ENCODE peak calls at places on chromosomes 3 and 15, in ten cellular contexts. O, D, J, I, H, T, S, Z, P and C are unnamed samples.

GRCh38 chr15:40737048-40737447 is 18.0 kb downstream of the RMDN3 start:
- DNase-seq in O (no peak), D (no peak), J (no peak), I (no peak), H (no peak), T (peak), S (no peak), Z (no peak), P (no peak), C (no peak)

GRCh38 chr3:10511809-10512494 is 6.6 kb upstream of the ATP2B2 start:
- DNase-seq in O (peak), D (peak), J (no peak), I (no peak), H (peak), T (peak), S (no peak), Z (no peak), P (no peak), C (no peak)

GRCh38 chr3:154885016-154885415 is 195.1 kb upstream of the MME start:
- DNase-seq in O (peak), D (peak), J (no peak), I (no peak), H (peak), T (peak), S (no peak), Z (no peak), P (no peak), C (no peak)

GRCh38 chr3:155281892-155282291 is 11.6 kb downstream of the STRIT1 start:
- DNase-seq in O (peak), D (no peak), J (no peak), I (no peak), H (peak), T (peak), S (no peak), Z (no peak), P (no peak), C (no peak)

GRCh38 chr3:10387881-10388621 is 67.1 kb upstream of the SEC13 start:
- DNase-seq in O (peak), D (peak), J (no peak), I (no peak), H (peak), T (peak), S (no peak), Z (no peak), P (no peak), C (no peak)

GRCh38 chr15:88664151-88664778 is 25.4 kb downstream of the ISG20 start:
- DNase-seq in O (no peak), D (no peak), J (no peak), I (no peak), H (peak), T (no peak), S (peak), Z (peak), P (no peak), C (no peak)

GRCh38 chr3:148794357-148794756 is 33.3 kb upstream of the CPB1 start:
- DNase-seq in O (no peak), D (peak), J (no peak), I (no peak), H (no peak), T (no peak), S (no peak), Z (no peak), P (no peak), C (no peak)

GRCh38 chr3:71070497-71071465 is 512.7 kb downstream of the FOXP1 start:
- DNase-seq in O (no peak), D (no peak), J (no peak), I (no peak), H (peak), T (no peak), S (no peak), Z (no peak), P (no peak), C (no peak)

GRCh38 chr3:85821130-85821756 is 862.5 kb downstream of the CADM2 start:
- DNase-seq in O (peak), D (peak), J (no peak), I (no peak), H (no peak), T (no peak), S (peak), Z (no peak), P (no peak), C (peak)

GRCh38 chr3:61979645-61980430 is 393.5 kb downstream of the FEZF2 start:
- DNase-seq in O (peak), D (no peak), J (no peak), I (no peak), H (no peak), T (no peak), S (no peak), Z (no peak), P (no peak), C (no peak)

GRCh38 chr3:88369767-88370166 is 220.0 kb downstream of the C3orf38 start:
- DNase-seq in O (no peak), D (no peak), J (no peak), I (no peak), H (no peak), T (no peak), S (no peak), Z (no peak), P (no peak), C (no peak)

GRCh38 chr3:151579571-151580270 is 118.9 kb upstream of the IGSF10 start:
- DNase-seq in O (peak), D (peak), J (no peak), I (no peak), H (peak), T (no peak), S (no peak), Z (peak), P (no peak), C (no peak)

GRCh38 chr3:73868688-73869315 is 244.1 kb upstream of the PDZRN3 start:
- DNase-seq in O (peak), D (peak), J (no peak), I (no peak), H (peak), T (peak), S (peak), Z (no peak), P (peak), C (peak)

GRCh38 chr15:47442366-47442765 is 274.9 kb upstream of the SEMA6D start:
- DNase-seq in O (no peak), D (no peak), J (no peak), I (no peak), H (no peak), T (peak), S (no peak), Z (no peak), P (no peak), C (no peak)

GRCh38 chr3:172140499-172141391 is 101.4 kb downstream of the FNDC3B start:
- DNase-seq in O (peak), D (peak), J (peak), I (no peak), H (peak), T (peak), S (no peak), Z (peak), P (peak), C (no peak)

GRCh38 chr15:41309226-41309905 is 23.0 kb downstream of the OIP5 start:
- DNase-seq in O (no peak), D (no peak), J (no peak), I (no peak), H (no peak), T (no peak), S (no peak), Z (no peak), P (no peak), C (no peak)

DNA sequence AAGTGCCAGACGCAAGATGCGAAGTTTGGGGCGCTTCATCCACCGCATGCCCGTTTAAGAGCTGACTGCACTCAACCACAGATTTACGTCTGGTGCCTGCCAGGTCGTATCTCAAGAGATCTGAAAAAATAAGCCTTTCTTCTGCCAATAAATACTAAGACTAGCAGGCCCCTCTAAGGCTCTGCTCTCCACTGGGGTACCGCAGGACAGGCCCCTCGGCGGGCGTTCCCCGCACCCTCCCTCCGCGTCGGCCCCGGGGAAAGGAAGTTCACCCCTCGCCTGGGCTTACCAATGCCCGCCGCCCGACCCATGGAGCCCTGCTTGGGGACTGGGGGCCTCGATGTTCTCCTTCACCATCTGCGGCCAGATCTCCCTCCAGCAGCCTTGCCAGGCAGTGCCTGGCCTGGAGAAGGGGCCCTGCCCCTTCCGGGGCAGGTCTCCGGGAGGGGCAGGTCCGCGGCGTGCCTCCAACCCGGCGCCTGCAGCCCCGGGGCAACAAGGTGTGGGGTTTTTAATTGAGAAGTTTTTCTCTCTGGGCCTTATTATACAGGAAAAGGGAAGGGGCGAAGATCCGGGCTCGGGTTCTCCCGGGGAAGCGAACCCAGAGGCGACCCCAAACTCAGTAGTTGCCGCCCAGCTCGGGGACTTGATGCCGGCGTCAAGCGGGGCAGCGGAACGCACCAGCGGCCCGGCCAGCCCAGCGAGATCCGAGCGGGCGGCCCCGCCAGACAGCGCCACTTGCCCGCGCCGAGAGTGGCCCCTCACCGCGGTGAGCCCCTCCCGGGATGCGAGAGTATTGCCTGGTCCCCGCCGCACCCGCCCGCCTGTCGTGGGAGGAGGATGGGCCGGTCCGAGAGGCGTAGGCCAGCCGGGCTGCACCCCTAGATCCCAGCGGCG is 742 bp downstream of the GOLGA8B start:
- DNase-seq in O (peak), D (peak), J (peak), I (no peak), H (peak), T (peak), S (peak), Z (no peak), P (no peak), C (peak)
- TF ChIP-seq CTCF in O (no peak), D (no peak), J (no peak), I (no peak), H (no peak), T (no peak), S (no peak), Z (no peak), P (no peak), C (no peak)

GRCh38 chr3:39148116-39149058 is 5.0 kb downstream of the CSRNP1 start:
- DNase-seq in O (peak), D (peak), J (no peak), I (no peak), H (no peak), T (peak), S (peak), Z (peak), P (no peak), C (peak)

GRCh38 chr3:39149059-39149455 is 4.3 kb downstream of the CSRNP1 start:
- DNase-seq in O (no peak), D (no peak), J (no peak), I (no peak), H (no peak), T (no peak), S (no peak), Z (no peak), P (no peak), C (no peak)

GRCh38 chr3:39150803-39151631 is 2.4 kb downstream of the CSRNP1 start:
- DNase-seq in O (peak), D (peak), J (peak), I (peak), H (peak), T (peak), S (peak), Z (peak), P (peak), C (peak)

GRCh38 chr3:39149498-39150169 is 3.8 kb downstream of the CSRNP1 start:
- DNase-seq in O (no peak), D (no peak), J (no peak), I (no peak), H (no peak), T (no peak), S (no peak), Z (no peak), P (no peak), C (no peak)

DNA sequence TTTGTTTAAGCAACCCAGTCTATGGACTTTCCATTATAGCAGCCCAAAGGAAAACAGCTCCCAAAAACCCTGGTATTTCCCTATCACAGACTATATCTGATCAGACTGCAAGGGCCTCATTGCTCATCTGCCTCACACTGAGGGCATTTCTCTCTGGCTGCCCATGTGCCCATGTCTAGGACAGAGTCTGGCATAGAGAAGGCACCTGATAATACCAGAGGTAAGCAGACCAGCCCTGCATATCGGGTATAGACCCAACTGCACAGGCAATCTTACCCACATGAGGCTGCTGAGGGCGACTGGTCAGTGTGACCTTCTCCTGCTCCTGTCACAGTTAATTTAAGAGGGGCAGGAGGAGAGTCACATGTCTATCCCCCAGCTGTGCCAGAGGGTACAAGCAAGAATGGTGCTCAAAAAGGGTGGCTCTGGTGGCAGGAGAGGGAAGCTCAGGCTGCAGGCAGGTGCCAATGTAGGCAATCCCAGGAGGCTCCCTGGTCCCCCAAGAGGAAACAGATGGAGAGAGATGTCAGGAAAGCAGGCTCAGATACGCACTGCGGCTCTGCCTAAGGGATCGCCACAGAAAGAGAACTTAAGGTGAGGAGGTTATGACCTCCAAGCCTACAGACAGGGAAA is 3.1 kb downstream of the CSRNP1 start:
- DNase-seq in O (no peak), D (no peak), J (no peak), I (no peak), H (no peak), T (no peak), S (no peak), Z (peak), P (no peak), C (no peak)
- TF ChIP-seq CTCF in O (no peak), D (peak), J (no peak), I (no peak), H (peak), T (no peak), S (no peak), Z (no peak), P (no peak), C (no peak)

GRCh38 chr15:52003710-52004109 is 15.3 kb upstream of the MAPK6 start:
- DNase-seq in O (no peak), D (no peak), J (no peak), I (no peak), H (peak), T (no peak), S (no peak), Z (no peak), P (no peak), C (no peak)
- TF ChIP-seq CTCF in O (no peak), D (no peak), J (no peak), I (no peak), H (no peak), T (no peak), S (no peak), Z (no peak), P (no peak), C (no peak)

DNA sequence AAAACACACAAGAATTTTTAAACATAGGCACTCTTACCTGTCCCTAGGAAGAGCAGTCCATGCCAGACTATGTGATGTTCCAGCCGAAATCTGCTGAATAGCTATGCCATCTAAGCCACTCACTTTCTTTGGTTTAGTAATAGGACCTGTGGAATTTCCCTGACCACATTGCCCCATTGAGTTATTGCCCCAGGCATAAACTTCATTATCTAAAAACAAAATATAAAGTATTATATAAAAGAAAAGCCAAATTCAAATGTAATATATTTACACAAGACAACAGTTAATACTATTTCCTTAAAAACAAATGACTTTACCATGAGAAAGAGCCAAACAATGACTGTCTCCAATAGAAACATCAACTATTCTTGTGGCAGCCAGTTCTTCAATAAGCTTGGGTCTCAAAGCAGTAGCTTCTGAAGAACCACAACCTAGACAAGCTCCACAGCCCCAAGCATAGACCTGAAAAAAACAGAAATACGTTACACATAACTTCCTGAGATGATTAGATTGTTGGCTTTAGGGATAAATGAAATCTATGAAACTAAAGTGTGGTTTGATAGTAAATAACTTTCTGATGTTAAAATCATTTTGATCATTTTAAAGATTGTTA is 84.3 kb downstream of the HERC1 start:
- DNase-seq in O (no peak), D (no peak), J (no peak), I (no peak), H (no peak), T (peak), S (no peak), Z (no peak), P (no peak), C (no peak)
- TF ChIP-seq CTCF in O (no peak), D (no peak), J (no peak), I (no peak), H (no peak), T (no peak), S (no peak), Z (no peak), P (no peak), C (no peak)

GRCh38 chr3:134190272-134190671 is 60.4 kb downstream of the RYK start:
- DNase-seq in O (no peak), D (no peak), J (no peak), I (no peak), H (no peak), T (no peak), S (no peak), Z (no peak), P (no peak), C (no peak)
- TF ChIP-seq CTCF in O (peak), D (no peak), J (no peak), I (no peak), H (peak), T (no peak), S (no peak), Z (no peak), P (no peak), C (no peak)

GRCh38 chr15:51758645-51759044 is 7.2 kb downstream of the TMOD2 start:
- DNase-seq in O (peak), D (peak), J (no peak), I (no peak), H (peak), T (peak), S (no peak), Z (no peak), P (peak), C (no peak)

GRCh38 chr15:51757463-51757862 is 6.1 kb downstream of the TMOD2 start:
- DNase-seq in O (no peak), D (no peak), J (no peak), I (no peak), H (no peak), T (no peak), S (no peak), Z (no peak), P (no peak), C (no peak)

GRCh38 chr15:51756482-51756881 is 5.1 kb downstream of the TMOD2 start:
- DNase-seq in O (no peak), D (no peak), J (no peak), I (no peak), H (no peak), T (no peak), S (no peak), Z (no peak), P (no peak), C (no peak)

GRCh38 chr15:51760805-51761204 is 9.4 kb downstream of the TMOD2 start:
- DNase-seq in O (no peak), D (no peak), J (no peak), I (no peak), H (no peak), T (no peak), S (no peak), Z (no peak), P (no peak), C (no peak)

GRCh38 chr15:51759557-51760070 is 8.2 kb downstream of the TMOD2 start:
- DNase-seq in O (peak), D (peak), J (peak), I (peak), H (peak), T (peak), S (no peak), Z (no peak), P (peak), C (no peak)
- TF ChIP-seq CTCF in O (peak), D (peak), J (no peak), I (no peak), H (peak), T (peak), S (no peak), Z (no peak), P (no peak), C (no peak)

DNA sequence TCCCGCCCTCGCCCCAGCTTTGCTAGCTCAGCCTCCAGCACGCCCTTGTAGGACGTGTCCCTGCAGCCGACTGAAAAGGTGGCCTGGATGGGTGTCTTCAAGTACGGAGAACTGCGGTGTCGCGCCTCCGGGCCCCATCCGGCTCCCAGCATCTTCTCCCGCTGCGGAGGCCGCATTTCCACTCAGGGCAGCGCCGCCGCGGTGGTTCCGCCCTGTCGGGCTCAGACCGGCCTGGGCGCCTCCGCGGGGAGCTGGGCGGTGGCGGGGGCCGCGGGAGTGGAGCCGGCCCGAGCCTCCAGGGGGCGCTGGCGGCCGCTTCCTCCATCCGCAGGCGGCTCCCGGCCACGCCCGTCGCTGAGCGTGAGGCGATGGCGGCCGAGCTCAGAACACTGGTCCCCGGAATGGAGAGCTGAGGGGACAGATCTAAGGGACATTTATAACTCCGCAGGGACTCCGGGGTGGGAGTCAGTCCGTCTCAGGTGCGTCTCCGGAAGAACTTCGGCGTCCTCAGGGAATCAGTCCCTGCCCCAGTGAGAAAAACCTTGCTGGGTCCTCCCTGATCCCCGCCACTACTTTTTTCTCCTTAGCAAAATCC is 13.6 kb upstream of the SMCO1 start:
- DNase-seq in O (peak), D (peak), J (peak), I (peak), H (peak), T (peak), S (peak), Z (peak), P (peak), C (peak)
- TF ChIP-seq CTCF in O (peak), D (peak), J (peak), I (peak), H (peak), T (peak), S (peak), Z (peak), P (peak), C (peak)

GRCh38 chr3:67901681-67902080 is 247.3 kb upstream of the SUCLG2 start:
- DNase-seq in O (no peak), D (no peak), J (no peak), I (no peak), H (no peak), T (no peak), S (peak), Z (no peak), P (no peak), C (no peak)
- TF ChIP-seq CTCF in O (no peak), D (peak), J (no peak), I (peak), H (no peak), T (no peak), S (peak), Z (no peak), P (no peak), C (peak)